ENCODE peak calls at places on chromosomes 12 and 14, in seven cellular contexts. A, H, L, B, K, N and T are unnamed samples.

GRCh38 chr12:23014749-23015148 is 389.8 kb downstream of the ETNK1 start:
- DNase-seq in A (no peak), H (peak; percentile 11), L (no peak), B (peak; percentile 31), K (no peak), N (no peak), T (no peak)

GRCh38 chr12:115224031-115224430 is 540.1 kb upstream of the TBX3 start:
- DNase-seq in A (no peak), H (peak; percentile 64), L (no peak), B (no peak), K (no peak), N (no peak), T (peak; percentile 9)

GRCh38 chr12:87793134-87793533 is 236.1 kb downstream of the C12orf50 start:
- DNase-seq in A (peak; percentile 81), H (peak; percentile 56), L (no peak), B (peak; percentile 73), K (no peak), N (no peak), T (peak; percentile 63)

GRCh38 chr12:69998922-69999321 is 173.9 kb downstream of the MYRFL start:
- DNase-seq in A (no peak), H (no peak), L (no peak), B (no peak), K (no peak), N (no peak), T (no peak)

GRCh38 chr12:89709994-89710872 is 1.6 kb upstream of the ATP2B1 start:
- DNase-seq in A (no peak), H (no peak), L (no peak), B (no peak), K (no peak), N (peak; percentile 76), T (peak; percentile 69)

GRCh38 chr12:62806893-62807292 is 128.1 kb downstream of the PPM1H start:
- DNase-seq in A (no peak), H (no peak), L (no peak), B (no peak), K (no peak), N (no peak), T (no peak)

GRCh38 chr12:86376052-86376451 is 119.9 kb upstream of the MGAT4C start:
- DNase-seq in A (no peak), H (no peak), L (peak; percentile 3), B (no peak), K (no peak), N (peak; percentile 64), T (no peak)

GRCh38 chr12:2893007-2893406 is 2.3 kb downstream of the TULP3 start:
- DNase-seq in A (peak; percentile 88), H (peak; percentile 95), L (no peak), B (peak; percentile 92), K (peak; percentile 75), N (no peak), T (peak; percentile 86)

GRCh38 chr14:72609205-72609916 is 284.5 kb downstream of the DPF3 start:
- DNase-seq in A (no peak), H (no peak), L (no peak), B (no peak), K (no peak), N (no peak), T (no peak)

GRCh38 chr12:53752192-53752601 is 418 bp upstream of the CISTR start:
- DNase-seq in A (no peak), H (no peak), L (no peak), B (no peak), K (no peak), N (no peak), T (no peak)
- H3K4me3 ChIP-seq in A (no peak overlapping the region), H (no peak overlapping the region), L (no peak overlapping the region), B (no peak overlapping the region), K (no peak overlapping the region), N (peak overlapping the region; percentile 76), T (no peak overlapping the region)

GRCh38 chr12:49263400-49263763 is 1.5 kb upstream of the TUBA1C start:
- DNase-seq in A (no peak), H (no peak), L (no peak), B (no peak), K (no peak), N (no peak), T (no peak)
- H3K4me3 ChIP-seq in A (no peak overlapping the region), H (no peak overlapping the region), L (peak overlapping the region; percentile 58), B (peak overlapping the region; percentile 25), K (peak overlapping the region; percentile 90), N (peak overlapping the region; percentile 99), T (peak overlapping the region; percentile 96)

DNA sequence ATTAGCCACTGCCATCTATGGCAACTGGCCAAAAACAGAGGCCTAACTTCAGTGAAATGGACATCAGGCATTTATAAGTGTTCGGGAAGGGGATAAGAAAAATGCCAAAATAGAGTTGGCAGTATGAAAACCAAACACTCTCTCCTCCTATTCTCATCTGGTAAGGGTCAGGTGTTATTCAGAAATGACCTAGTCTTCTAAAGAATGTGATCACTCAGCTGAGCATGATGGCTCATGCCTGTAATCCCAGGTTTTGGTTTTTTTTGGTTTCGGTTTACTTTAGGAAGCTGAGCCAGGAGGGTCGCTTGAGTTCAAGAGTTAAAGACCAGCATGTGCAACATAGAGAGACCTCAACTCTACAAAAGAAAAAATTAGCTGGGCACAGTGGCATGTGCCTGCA is 170.3 kb downstream of the GRIN2B start:
- DNase-seq in A (no peak), H (no peak), L (no peak), B (no peak), K (no peak), N (no peak), T (no peak)
- H3K4me3 ChIP-seq in A (no peak overlapping the region), H (no peak overlapping the region), L (no peak overlapping the region), B (no peak overlapping the region), K (no peak overlapping the region), N (no peak overlapping the region), T (no peak overlapping the region)

GRCh38 chr12:128827724-128828123 is 4.0 kb upstream of the SLC15A4 start:
- DNase-seq in A (no peak), H (no peak), L (no peak), B (no peak), K (no peak), N (no peak), T (no peak)

GRCh38 chr12:128829870-128830504 is 6.2 kb upstream of the SLC15A4 start:
- DNase-seq in A (no peak), H (no peak), L (no peak), B (no peak), K (no peak), N (no peak), T (no peak)

GRCh38 chr12:128833418-128833817 is 9.7 kb upstream of the SLC15A4 start:
- DNase-seq in A (no peak), H (no peak), L (no peak), B (no peak), K (no peak), N (no peak), T (no peak)

GRCh38 chr12:128825845-128826244 is 2.1 kb upstream of the SLC15A4 start:
- DNase-seq in A (no peak), H (no peak), L (no peak), B (no peak), K (no peak), N (no peak), T (no peak)

DNA sequence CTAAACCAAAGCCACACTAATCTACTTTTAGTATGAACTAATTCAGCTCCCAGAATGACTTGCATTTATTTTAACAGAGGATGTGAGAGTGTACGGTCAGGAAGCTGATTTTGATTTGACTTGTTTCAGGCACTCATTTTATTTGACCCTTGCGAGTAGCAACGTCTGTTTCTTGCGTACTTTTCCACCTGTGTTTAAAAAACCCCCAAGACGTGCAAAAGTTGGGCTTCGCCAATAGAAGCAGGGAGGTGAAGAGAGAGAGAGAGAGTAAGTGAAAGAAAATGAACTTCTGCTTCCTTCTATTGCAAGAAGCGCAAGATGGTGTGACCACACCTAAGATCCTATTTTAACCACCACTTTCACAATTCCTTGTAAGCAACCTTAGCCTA is 6.7 kb upstream of the SLC15A4 start:
- DNase-seq in A (no peak), H (no peak), L (no peak), B (no peak), K (no peak), N (no peak), T (no peak)
- H3K4me3 ChIP-seq in A (no peak overlapping the region), H (no peak overlapping the region), L (no peak overlapping the region), B (no peak overlapping the region), K (no peak overlapping the region), N (no peak overlapping the region), T (no peak overlapping the region)

GRCh38 chr14:91647817-91648216 is 84.1 kb downstream of the CATSPERB start:
- DNase-seq in A (no peak), H (no peak), L (no peak), B (no peak), K (no peak), N (no peak), T (no peak)
- H3K4me3 ChIP-seq in A (no peak overlapping the region), H (no peak overlapping the region), L (no peak overlapping the region), B (no peak overlapping the region), K (no peak overlapping the region), N (no peak overlapping the region), T (no peak overlapping the region)

DNA sequence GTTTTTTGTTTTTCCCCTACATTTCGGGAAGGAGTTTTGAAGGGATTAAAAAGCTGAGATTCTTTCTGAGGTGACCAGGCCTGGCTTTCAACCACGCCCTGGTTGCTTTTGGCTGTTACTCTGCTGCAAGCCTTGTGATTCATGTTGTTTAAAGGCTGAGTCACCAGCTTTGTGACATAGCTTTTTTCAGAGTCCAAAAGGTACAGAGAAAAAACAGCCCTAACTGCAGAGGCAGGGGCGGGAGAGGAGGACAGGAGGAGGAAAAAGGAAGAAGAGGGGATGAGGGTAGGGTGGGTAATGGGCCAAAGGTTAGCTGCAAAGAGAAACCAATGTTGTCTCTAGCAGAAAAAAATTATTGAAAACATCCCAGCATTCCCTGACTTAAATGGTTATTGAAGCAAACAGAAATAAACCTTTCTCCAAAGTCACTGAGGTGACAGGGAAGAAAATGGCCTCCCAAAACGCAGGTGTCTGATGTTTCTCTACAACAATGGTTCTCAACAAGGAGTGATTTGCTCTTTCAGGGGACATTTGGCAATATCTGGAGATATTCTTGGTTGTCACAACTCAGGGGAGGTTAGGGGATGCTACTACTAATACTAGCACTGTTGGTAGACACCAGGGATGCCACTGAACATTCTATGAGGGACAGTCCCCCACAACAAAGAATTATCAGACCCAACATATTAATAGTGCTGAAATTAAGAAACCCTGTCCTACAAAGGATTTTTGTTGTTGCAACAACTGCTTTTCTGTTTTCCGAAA is 2.1 kb upstream of the UBC start:
- DNase-seq in A (peak; percentile 92), H (peak; percentile 96), L (peak; percentile 90), B (peak; percentile 95), K (peak; percentile 85), N (peak; percentile 46), T (peak; percentile 96)
- H3K4me3 ChIP-seq in A (peak overlapping the region; percentile 82), H (peak overlapping the region; percentile 98), L (peak overlapping the region; percentile 98), B (peak overlapping the region; percentile 84), K (peak overlapping the region; percentile 99), N (peak overlapping the region; percentile 95), T (peak overlapping the region; percentile 99)

DNA sequence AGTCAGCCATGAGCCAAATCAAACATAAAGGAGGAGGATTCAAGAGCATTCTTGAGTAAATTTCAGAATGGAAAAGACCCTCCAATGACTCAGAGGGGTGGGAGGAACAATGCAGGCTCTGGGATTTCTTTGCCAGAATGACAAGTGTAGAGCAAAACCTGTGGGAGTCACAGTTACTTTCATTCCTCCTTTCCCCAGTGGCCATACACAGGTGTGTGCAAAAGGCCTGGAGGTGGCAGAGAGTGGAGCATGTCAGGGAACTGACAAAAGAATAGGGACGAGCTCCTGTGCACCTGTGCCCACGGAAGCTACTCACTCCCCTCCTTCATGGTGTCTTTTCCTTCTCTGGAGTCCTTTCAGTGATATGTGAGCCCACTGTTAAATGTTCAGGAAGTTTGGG is 9.4 kb upstream of the CIPC start:
- DNase-seq in A (no peak), H (no peak), L (no peak), B (no peak), K (no peak), N (no peak), T (no peak)
- H3K4me3 ChIP-seq in A (no peak overlapping the region), H (no peak overlapping the region), L (no peak overlapping the region), B (no peak overlapping the region), K (no peak overlapping the region), N (no peak overlapping the region), T (no peak overlapping the region)

GRCh38 chr12:46374286-46374685 is 1.7 kb upstream of the SLC38A2 start:
- DNase-seq in A (no peak), H (no peak), L (no peak), B (no peak), K (no peak), N (no peak), T (peak; percentile 13)
- H3K4me3 ChIP-seq in A (no peak overlapping the region), H (no peak overlapping the region), L (no peak overlapping the region), B (peak overlapping the region; percentile 81), K (no peak overlapping the region), N (peak overlapping the region; percentile 83), T (peak overlapping the region; percentile 97)